ENCODE peak calls at places on chromosome 1, in four cellular contexts. U, E, M and F are unnamed samples.

GRCh38 chr1:220750126-220750525 is 2.0 kb downstream of the MTARC2 start:
- DNase-seq in U (no peak), E (no peak), M (no peak), F (no peak)

GRCh38 chr1:185824106-185824505 is 89.9 kb downstream of the HMCN1 start:
- DNase-seq in U (no peak), E (no peak), M (no peak), F (no peak)

GRCh38 chr1:214248294-214249082 is 32.5 kb upstream of the SMYD2 start:
- DNase-seq in U (no peak), E (no peak), M (no peak), F (no peak)

GRCh38 chr1:160499631-160500030 is 23.4 kb downstream of the SLAMF6 start:
- DNase-seq in U (peak), E (no peak), M (no peak), F (no peak)

GRCh38 chr1:32351859-32352745 is 10.2 kb downstream of the FAM229A start:
- DNase-seq in U (no peak), E (no peak), M (no peak), F (peak)

GRCh38 chr1:201495447-201496295 is 11.3 kb downstream of the CSRP1 start:
- DNase-seq in U (no peak), E (no peak), M (no peak), F (no peak)

GRCh38 chr1:33727310-33727709 is 136.6 kb upstream of the HMGB4 start:
- DNase-seq in U (peak), E (no peak), M (no peak), F (peak)

GRCh38 chr1:25020851-25021585 is 90.9 kb upstream of the RUNX3 start:
- DNase-seq in U (no peak), E (peak), M (no peak), F (no peak)

GRCh38 chr1:172956871-172957270 is 93.9 kb downstream of the TNFSF18 start:
- DNase-seq in U (no peak), E (no peak), M (no peak), F (no peak)

GRCh38 chr1:206782448-206782847 is 10.2 kb upstream of the IL10 start:
- DNase-seq in U (peak), E (no peak), M (no peak), F (peak)

GRCh38 chr1:14390816-14391215 is 207.7 kb upstream of the KAZN start:
- DNase-seq in U (no peak), E (no peak), M (no peak), F (no peak)

GRCh38 chr1:33096358-33097005 is 15.5 kb downstream of the AZIN2 start:
- DNase-seq in U (no peak), E (no peak), M (no peak), F (no peak)

GRCh38 chr1:49102752-49103151 is 326.1 kb upstream of the BEND5 start:
- DNase-seq in U (no peak), E (no peak), M (no peak), F (no peak)

GRCh38 chr1:114295321-114295720 is 141.7 kb upstream of the SYT6 start:
- DNase-seq in U (no peak), E (no peak), M (no peak), F (no peak)